ENCODE peak calls at places on chromosomes 7 and 10, in six cellular contexts. P is EH; S is heart right ventricle; X is upper lobe of right lung; V is activated naive CD4-positive, alpha-beta T cell; U is cardiac muscle cell. R is an unnamed sample.

GRCh38 chr10:29804025-29804852 is 169.5 kb upstream of the SVIL start:
- DNase-seq in V (no peak), X (no peak), P (peak), S (no peak), U (peak), R (peak)

GRCh38 chr7:138935438-138936079 is 45.6 kb downstream of the KIAA1549 start:
- DNase-seq in X (no peak), V (no peak), U (peak), P (peak), S (no peak), R (no peak)

GRCh38 chr7:117652943-117653700 is 173.3 kb downstream of the CFTR start:
- DNase-seq in X (no peak), P (no peak), S (no peak), V (no peak), U (no peak), R (no peak)

GRCh38 chr7:90256778-90257177 is 11.8 kb downstream of the CFAP69 start:
- DNase-seq in S (no peak), U (no peak), V (no peak), X (no peak), P (peak), R (no peak)

GRCh38 chr7:71457881-71458590 is 326.1 kb downstream of the GALNT17 start:
- DNase-seq in X (no peak), U (no peak), S (no peak), P (no peak), V (no peak), R (no peak)

GRCh38 chr10:69787681-69788080 is 14.0 kb upstream of the COL13A1 start:
- DNase-seq in S (no peak), P (no peak), U (no peak), V (no peak), X (no peak), R (peak)

GRCh38 chr7:114533151-114533550 is 118.5 kb downstream of the FOXP2 start:
- DNase-seq in X (no peak), S (no peak), P (no peak), U (no peak), V (no peak), R (no peak)

GRCh38 chr7:138491612-138492386 is 31.7 kb downstream of the TRIM24 start:
- DNase-seq in V (no peak), X (no peak), U (peak), S (no peak), P (no peak), R (no peak)

GRCh38 chr10:46527241-46527811 is 29.1 kb downstream of the GPRIN2 start:
- DNase-seq in X (peak), U (no peak), S (no peak), V (no peak), P (no peak), R (peak)

GRCh38 chr7:108014747-108015682 is 12.1 kb upstream of the LAMB1 start:
- DNase-seq in V (no peak), P (peak), U (peak), X (no peak), S (no peak), R (no peak)

GRCh38 chr10:5945561-5946418 is 31.6 kb downstream of the IL15RA start:
- DNase-seq in V (no peak), U (peak), X (peak), S (peak), P (peak), R (peak)

GRCh38 chr10:42941790-42942189 is 135.1 kb upstream of the RET start:
- DNase-seq in P (no peak), U (no peak), S (no peak), X (peak), V (no peak), R (no peak)

GRCh38 chr10:17527530-17528146 is 73.2 kb upstream of the ST8SIA6 start:
- DNase-seq in P (peak), U (peak), S (no peak), V (no peak), X (no peak), R (no peak)

GRCh38 chr10:124708246-124708779 is 35.9 kb downstream of the FAM53B start:
- DNase-seq in S (no peak), U (peak), P (no peak), X (no peak), V (no peak), R (no peak)

GRCh38 chr7:5491251-5492044 is 67.8 kb upstream of the TNRC18 start:
- DNase-seq in U (peak), S (peak), X (peak), P (no peak), V (no peak), R (no peak)

GRCh38 chr7:64883113-64883905 is 19.8 kb upstream of the ZNF273 start:
- DNase-seq in P (no peak), S (no peak), V (no peak), X (no peak), U (no peak), R (no peak)

GRCh38 chr7:80807166-80807900 is 111.5 kb downstream of the SEMA3C start:
- DNase-seq in X (no peak), P (peak), U (no peak), S (no peak), V (no peak), R (no peak)

GRCh38 chr7:38310601-38311057 is 37.2 kb upstream of the TARP start:
- DNase-seq in S (peak), V (no peak), X (no peak), U (peak), P (peak), R (peak)